ENCODE peak calls at places on chromosomes 2 and 18, in four cellular contexts. U is brain microvascular endothelial cell, I is A549, Z is dorsolateral prefrontal cortex. Q is an unnamed sample.

GRCh38 chr2:165803123-165803760 is 9.2 kb upstream of the GALNT3 start:
- DNase-seq in U (peak), I (no peak), Z (no peak), Q (peak)

GRCh38 chr2:239326831-239327535 is 73.8 kb downstream of the HDAC4 start:
- DNase-seq in U (no peak), I (no peak), Z (no peak), Q (no peak)

GRCh38 chr2:217459675-217460405 is 543.0 kb downstream of the TNS1 start:
- DNase-seq in U (no peak), I (no peak), Z (no peak), Q (no peak)

GRCh38 chr2:221896505-221897151 is 324.5 kb upstream of the EPHA4 start:
- DNase-seq in U (no peak), I (no peak), Z (no peak), Q (no peak)

GRCh38 chr2:120308038-120308910 is 37.7 kb upstream of the INHBB start:
- DNase-seq in U (no peak), I (no peak), Z (no peak), Q (no peak)

GRCh38 chr2:237647176-237648015 is 20.0 kb downstream of the LRRFIP1 start:
- DNase-seq in U (no peak), I (no peak), Z (no peak), Q (no peak)

GRCh38 chr2:230234122-230234722 is 8.7 kb downstream of the SP140 start:
- DNase-seq in U (no peak), I (no peak), Z (no peak), Q (no peak)

GRCh38 chr2:117555965-117556364 is 258.5 kb upstream of the DDX18 start:
- DNase-seq in U (no peak), I (no peak), Z (no peak), Q (no peak)

GRCh38 chr18:13217466-13217961 is 1.0 kb upstream of the LDLRAD4 start:
- DNase-seq in U (no peak), I (no peak), Z (no peak), Q (peak)

GRCh38 chr18:74155276-74155675 is 7.0 kb downstream of the TIMM21 start:
- DNase-seq in U (peak), I (no peak), Z (no peak), Q (peak)

GRCh38 chr2:205902041-205902898 is 183.7 kb downstream of the INO80D start:
- DNase-seq in U (no peak), I (no peak), Z (no peak), Q (peak)

GRCh38 chr18:35460719-35461118 is 37.0 kb downstream of the INO80C start:
- DNase-seq in U (no peak), I (no peak), Z (no peak), Q (peak)

GRCh38 chr2:112959109-112959591 is 18.7 kb upstream of the IL36G start:
- DNase-seq in U (no peak), I (no peak), Z (no peak), Q (no peak)

GRCh38 chr18:22194151-22194598 is 24.8 kb downstream of the GATA6 start:
- DNase-seq in U (no peak), I (no peak), Z (no peak), Q (peak)

GRCh38 chr2:111711270-111711669 is 172.7 kb downstream of the ANAPC1 start:
- DNase-seq in U (no peak), I (no peak), Z (no peak), Q (no peak)

GRCh38 chr18:75068682-75069435 is 140.1 kb downstream of the PTGR3 start:
- DNase-seq in U (no peak), I (no peak), Z (no peak), Q (no peak)

GRCh38 chr2:4553219-4553618 is 849.8 kb downstream of the DCDC2C start:
- DNase-seq in U (no peak), I (no peak), Z (peak), Q (no peak)

GRCh38 chr2:120230515-120231471 is 7.6 kb upstream of the TMEM185B start:
- DNase-seq in U (no peak), I (no peak), Z (peak), Q (no peak)

GRCh38 chr2:238875161-238875530 is 27.3 kb downstream of the TWIST2 start:
- DNase-seq in U (no peak), I (no peak), Z (no peak), Q (peak)

GRCh38 chr18:35029770-35030169 is 11.4 kb upstream of the MAPRE2 start:
- DNase-seq in U (no peak), I (no peak), Z (no peak), Q (no peak)

GRCh38 chr18:27473359-27473758 is 288.3 kb upstream of the CHST9 start:
- DNase-seq in U (no peak), I (no peak), Z (no peak), Q (no peak)

GRCh38 chr18:45213040-45213333 is 402.3 kb upstream of the SLC14A2 start:
- DNase-seq in U (no peak), I (no peak), Z (no peak), Q (no peak)

GRCh38 chr2:200798519-200798918 is 13.2 kb upstream of the BZW1 start:
- DNase-seq in U (no peak), I (no peak), Z (no peak), Q (no peak)

DNA sequence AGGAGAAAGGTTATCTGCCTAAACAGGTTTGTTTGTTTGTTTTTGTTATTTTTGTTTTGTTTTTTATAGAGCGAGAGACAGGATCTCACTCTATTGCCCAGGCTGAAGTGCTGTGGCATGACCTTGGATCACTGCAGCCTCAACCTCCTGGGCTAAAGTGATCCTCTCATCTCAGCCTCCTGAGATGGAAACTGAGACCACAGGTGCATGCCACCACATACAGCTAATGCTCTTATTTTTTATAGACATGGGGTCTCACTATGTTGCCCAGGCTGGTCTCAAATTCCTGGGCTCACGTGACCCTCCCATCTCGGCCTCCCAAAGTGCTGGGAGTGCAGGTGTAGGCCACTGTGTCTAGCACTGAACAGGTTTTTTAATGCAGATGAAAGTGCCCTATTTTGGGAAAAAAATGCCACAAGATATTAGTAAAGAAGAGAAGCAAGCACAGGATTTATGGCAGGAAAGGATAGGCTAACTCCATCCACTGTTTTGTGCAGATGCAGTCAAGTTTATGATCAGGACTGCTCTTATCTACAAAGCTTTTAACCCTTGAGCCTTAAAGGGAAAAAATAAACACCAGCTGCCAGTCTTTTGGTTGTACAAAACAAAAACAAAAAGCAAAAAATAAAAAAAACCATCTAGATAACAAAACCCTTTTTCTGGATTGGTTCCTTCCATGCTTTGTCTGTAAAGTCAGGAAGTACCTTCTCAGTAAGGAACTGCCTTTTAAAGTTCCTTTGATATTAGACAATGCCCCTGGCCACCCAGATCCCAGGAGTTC is 29.4 kb downstream of the MAP4K3 start:
- DNase-seq in U (no peak), I (no peak), Z (no peak), Q (peak)
- H3K4me3 ChIP-seq in U (no peak), I (no peak), Z (no peak), Q (no peak)

GRCh38 chr2:60552851-60553495 is 481 bp downstream of the BCL11A start:
- DNase-seq in U (no peak), I (no peak), Z (no peak), Q (no peak)

GRCh38 chr2:60550151-60550983 is 3.1 kb downstream of the BCL11A start:
- DNase-seq in U (peak), I (peak), Z (no peak), Q (peak)

GRCh38 chr2:60552096-60552850 is 1.2 kb downstream of the BCL11A start:
- DNase-seq in U (no peak), I (no peak), Z (no peak), Q (no peak)

GRCh38 chr2:60550984-60551240 is 2.5 kb downstream of the BCL11A start:
- DNase-seq in U (no peak), I (no peak), Z (no peak), Q (no peak)

GRCh38 chr2:60551241-60552095 is 2.0 kb downstream of the BCL11A start:
- DNase-seq in U (no peak), I (no peak), Z (no peak), Q (peak)
- H3K4me3 ChIP-seq in U (peak), I (peak), Z (peak), Q (peak)

DNA sequence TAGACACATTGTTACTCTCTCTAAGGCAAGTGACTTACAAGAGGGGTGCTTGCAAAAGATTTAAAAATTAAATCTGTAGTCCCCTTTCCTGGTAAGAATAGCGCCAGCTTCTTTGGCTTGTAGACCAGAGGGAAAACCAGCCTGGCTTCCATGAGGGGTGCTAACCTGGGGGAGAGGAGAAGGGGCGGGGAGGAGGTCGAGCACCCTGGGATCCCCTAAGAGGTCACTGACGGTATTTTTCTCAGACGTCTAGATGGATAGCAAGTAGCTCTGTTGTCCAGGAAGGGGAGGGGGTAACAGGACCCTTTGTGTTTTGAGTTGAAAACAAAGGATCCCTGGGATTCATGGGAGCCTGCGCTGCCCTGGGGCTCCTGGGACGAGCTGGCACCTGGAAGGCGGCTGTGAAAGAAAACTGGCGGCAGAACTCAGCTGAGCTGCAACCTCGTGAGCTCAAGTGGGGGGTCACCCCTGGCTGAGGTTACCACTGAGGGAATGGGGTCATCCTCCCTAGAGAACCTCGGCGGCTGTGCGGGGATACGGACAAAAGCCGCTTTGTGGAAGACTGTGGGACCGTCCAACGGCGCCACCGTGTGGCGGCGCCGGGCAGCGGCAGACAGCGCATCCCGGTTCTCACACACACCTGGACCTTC is 37.8 kb upstream of the MRPL19 start:
- DNase-seq in U (peak), I (peak), Z (peak), Q (peak)
- H3K4me3 ChIP-seq in U (peak), I (peak), Z (peak), Q (peak)

GRCh38 chr2:173596226-173596625 is 241.6 kb downstream of the CDCA7 start:
- DNase-seq in U (no peak), I (no peak), Z (no peak), Q (no peak)
- H3K4me3 ChIP-seq in U (no peak), I (no peak), Z (no peak), Q (no peak)

GRCh38 chr2:177296047-177296446 is 31.5 kb upstream of the NFE2L2 start:
- DNase-seq in U (no peak), I (peak), Z (no peak), Q (peak)
- H3K4me3 ChIP-seq in U (no peak), I (no peak), Z (no peak), Q (no peak)

DNA sequence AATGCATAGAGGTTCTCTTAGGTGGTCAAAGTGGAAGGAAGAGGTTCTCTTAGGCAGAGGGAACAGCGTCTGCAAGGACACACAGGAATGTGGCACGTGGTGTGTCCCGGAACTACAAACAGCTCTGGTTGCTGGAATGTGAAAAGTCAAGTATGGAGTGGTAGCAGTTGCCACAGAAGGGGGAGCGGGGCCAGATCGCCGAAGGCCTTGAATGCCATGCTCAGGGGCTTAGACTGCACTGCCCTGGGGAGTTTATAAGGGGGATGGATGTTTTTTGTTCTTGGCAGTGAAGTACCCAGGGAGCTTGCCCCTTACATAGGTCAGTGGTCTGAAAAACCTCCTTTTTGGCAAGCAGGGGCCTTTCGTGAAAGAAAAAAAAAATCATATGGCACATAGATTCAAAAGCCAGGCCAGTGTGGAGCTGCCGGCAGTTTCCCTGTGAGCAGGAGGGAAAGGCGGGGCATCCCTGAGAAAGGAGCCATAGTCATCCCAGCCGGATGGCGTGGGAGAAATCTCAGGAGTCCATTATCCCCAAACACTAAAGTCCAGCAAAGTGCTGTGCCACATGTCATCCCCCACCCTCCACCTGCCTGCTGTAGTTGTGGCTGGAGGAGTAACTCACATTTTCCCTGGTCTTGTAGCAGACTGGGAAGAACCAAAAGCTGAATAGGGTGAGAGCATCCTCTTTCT is 45.4 kb downstream of the GORASP2 start:
- DNase-seq in U (peak), I (peak), Z (no peak), Q (peak)
- H3K4me3 ChIP-seq in U (peak), I (peak), Z (peak), Q (peak)

GRCh38 chr2:64922482-64923384 is 66.5 kb upstream of the SLC1A4 start:
- DNase-seq in U (no peak), I (no peak), Z (no peak), Q (no peak)
- H3K4me3 ChIP-seq in U (no peak), I (no peak), Z (no peak), Q (no peak)

GRCh38 chr18:23619388-23619873 is 33.1 kb upstream of the NPC1 start:
- DNase-seq in U (no peak), I (no peak), Z (no peak), Q (peak)
- H3K4me3 ChIP-seq in U (peak), I (no peak), Z (peak), Q (peak)